ENCODE peak calls at places on chromosomes 2 and 18, in five cellular contexts. R is pancreas, M is A549, U is uterus, F is choroid plexus epithelial cell. H is an unnamed sample.

GRCh38 chr2:24708537-24709152 is 84.5 kb downstream of the PTRHD1 start:
- DNase-seq in F (peak), R (no peak), M (peak), U (no peak), H (no peak)

GRCh38 chr2:5453648-5454390 is 238.4 kb upstream of the SOX11 start:
- DNase-seq in R (no peak), U (no peak), F (peak), M (no peak), H (no peak)

GRCh38 chr18:62157843-62158242 is 29.0 kb downstream of the PIGN start:
- DNase-seq in F (no peak), R (no peak), M (no peak), U (no peak), H (no peak)

GRCh38 chr18:75083761-75084160 is 125.2 kb downstream of the PTGR3 start:
- DNase-seq in U (no peak), F (no peak), M (no peak), R (no peak), H (no peak)

GRCh38 chr18:76459312-76459686 is 35.7 kb downstream of the ZNF516 start:
- DNase-seq in R (no peak), U (no peak), F (no peak), M (no peak), H (no peak)

GRCh38 chr18:28439870-28440269 is 262.9 kb upstream of the CDH2 start:
- DNase-seq in R (no peak), U (no peak), F (peak), M (peak), H (no peak)

GRCh38 chr18:62569081-62569480 is 46.3 kb downstream of the ZCCHC2 start:
- DNase-seq in R (no peak), M (no peak), U (no peak), F (no peak), H (no peak)

GRCh38 chr18:57210711-57211411 is 64.0 kb downstream of the BOD1L2 start:
- DNase-seq in F (no peak), R (no peak), U (no peak), M (peak), H (peak)

GRCh38 chr2:159817278-159817677 is 19.3 kb upstream of the CD302 start:
- DNase-seq in F (no peak), U (no peak), M (no peak), R (no peak), H (no peak)

GRCh38 chr2:45241061-45241561 is 231.9 kb upstream of the SIX2 start:
- DNase-seq in U (no peak), R (no peak), M (no peak), F (peak), H (no peak)

GRCh38 chr2:226788064-226788463 is 11.6 kb downstream of the IRS1 start:
- DNase-seq in R (no peak), F (no peak), M (no peak), U (no peak), H (no peak)

GRCh38 chr18:1846640-1847039 is 724.7 kb downstream of the METTL4 start:
- DNase-seq in M (no peak), R (no peak), F (peak), U (no peak), H (no peak)

GRCh38 chr2:157540102-157540501 is 88.6 kb downstream of the ACVR1C start:
- DNase-seq in R (no peak), U (no peak), M (no peak), F (no peak), H (no peak)

GRCh38 chr18:46630991-46631390 is 26.0 kb downstream of the LOXHD1 start:
- DNase-seq in U (no peak), R (no peak), M (no peak), F (no peak), H (no peak)

GRCh38 chr2:130765464-130765863 is 10.1 kb downstream of the AMER3 start:
- DNase-seq in R (no peak), U (no peak), M (no peak), F (no peak), H (no peak)

GRCh38 chr2:60652822-60653315 is 99.4 kb upstream of the BCL11A start:
- DNase-seq in U (no peak), R (no peak), M (no peak), F (no peak), H (no peak)

GRCh38 chr2:108607706-108608301 is 73.5 kb downstream of the LIMS1 start:
- DNase-seq in U (no peak), R (no peak), F (peak), M (peak), H (peak)

GRCh38 chr2:234957533-234958135 is 5.8 kb downstream of the SH3BP4 start:
- DNase-seq in F (peak), R (no peak), M (no peak), U (no peak), H (no peak)

GRCh38 chr18:7923105-7923504 is 356.0 kb downstream of the PTPRM start:
- DNase-seq in F (no peak), U (no peak), M (no peak), R (no peak), H (peak)

GRCh38 chr2:217223222-217223930 is 363.5 kb upstream of the TNP1 start:
- DNase-seq in U (no peak), F (peak), R (no peak), M (peak), H (peak)

GRCh38 chr2:21820271-21820670 is 696.5 kb downstream of the TDRD15 start:
- DNase-seq in R (no peak), U (no peak), F (peak), M (no peak), H (no peak)

GRCh38 chr18:36594621-36595020 is 234.2 kb downstream of the TPGS2 start:
- DNase-seq in R (no peak), F (no peak), M (no peak), U (no peak), H (no peak)

GRCh38 chr2:101125374-101125773 is 25.8 kb downstream of the TBC1D8 start:
- DNase-seq in R (no peak), F (peak), M (peak), U (no peak), H (no peak)

GRCh38 chr2:73897240-73897583 is 4.4 kb downstream of the ACTG2 start:
- DNase-seq in U (no peak), M (no peak), F (peak), R (no peak), H (no peak)

GRCh38 chr2:132766573-132766972 is 96.6 kb upstream of the LYPD1 start:
- DNase-seq in M (no peak), F (no peak), U (no peak), R (no peak), H (no peak)

GRCh38 chr2:65660340-65660739 is 227.9 kb upstream of the SPRED2 start:
- DNase-seq in F (peak), M (no peak), U (no peak), R (no peak), H (no peak)

GRCh38 chr2:7725132-7725849 is 808.1 kb downstream of the RNF144A start:
- DNase-seq in M (no peak), U (no peak), R (no peak), F (peak), H (no peak)

GRCh38 chr2:136048886-136049832 is 63.7 kb upstream of the DARS1 start:
- DNase-seq in M (no peak), F (no peak), U (no peak), R (no peak), H (no peak)

GRCh38 chr18:23958036-23958435 is 56.5 kb upstream of the TTC39C start:
- DNase-seq in U (peak), F (no peak), R (peak), M (no peak), H (no peak)

GRCh38 chr2:187302619-187303018 is 145.4 kb downstream of the CALCRL start:
- DNase-seq in R (no peak), U (no peak), F (peak), M (no peak), H (no peak)

GRCh38 chr2:66862871-66863650 is 428.1 kb downstream of the MEIS1 start:
- DNase-seq in R (no peak), M (no peak), F (peak), U (peak), H (no peak)

GRCh38 chr2:136125226-136125625 is 7.3 kb upstream of the CXCR4 start:
- DNase-seq in M (no peak), R (no peak), F (no peak), U (no peak), H (no peak)

GRCh38 chr2:219870023-219870422 is 242.6 kb downstream of the SLC4A3 start:
- DNase-seq in U (no peak), F (no peak), M (no peak), R (no peak), H (no peak)

GRCh38 chr2:73451263-73451972 is 65.8 kb downstream of the ALMS1 start:
- DNase-seq in U (no peak), M (no peak), F (no peak), R (no peak), H (no peak)

GRCh38 chr2:157489981-157490380 is 46.1 kb upstream of the CYTIP start:
- DNase-seq in U (no peak), R (no peak), F (no peak), M (no peak), H (no peak)

GRCh38 chr2:94879982-94880377 is 8.8 kb downstream of the TEKT4 start:
- DNase-seq in M (no peak), U (no peak), F (no peak), R (no peak), H (no peak)
- TF ChIP-seq CTCF in M (no peak), U (no peak), F (no peak), R (no peak), H (no peak)

GRCh38 chr2:37291680-37292079 is 33.0 kb downstream of the PRKD3 start:
- DNase-seq in U (no peak), F (no peak), M (no peak), R (no peak), H (no peak)

GRCh38 chr2:37282746-37283145 is 41.9 kb downstream of the PRKD3 start:
- DNase-seq in R (no peak), M (no peak), F (peak), U (no peak), H (no peak)

GRCh38 chr2:37283207-37283606 is 41.4 kb downstream of the PRKD3 start:
- DNase-seq in M (no peak), U (no peak), F (peak), R (no peak), H (no peak)

GRCh38 chr2:37284386-37284785 is 40.2 kb downstream of the PRKD3 start:
- DNase-seq in U (no peak), M (no peak), F (peak), R (no peak), H (no peak)

DNA sequence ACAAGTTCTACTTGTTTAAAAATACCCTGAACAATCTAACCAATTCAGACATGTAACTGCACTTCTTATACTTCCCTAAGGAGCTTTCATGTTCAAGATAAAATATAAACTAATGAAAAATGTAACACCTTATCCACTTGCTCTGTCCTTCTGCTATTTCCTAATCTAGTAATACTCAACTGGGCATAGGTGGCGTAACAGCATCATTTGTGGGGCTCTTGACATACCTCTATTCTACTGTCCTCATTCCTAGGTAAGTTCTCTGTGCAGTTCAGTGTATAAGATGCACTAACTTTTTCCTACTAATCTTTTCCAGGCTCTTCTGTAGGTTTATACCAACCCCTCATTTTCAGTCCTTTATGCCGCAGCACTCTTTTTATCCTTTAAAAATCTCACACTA is 36.7 kb downstream of the PRKD3 start:
- DNase-seq in U (no peak), R (no peak), M (peak), F (peak), H (no peak)
- TF ChIP-seq CTCF in U (no peak), R (no peak), M (peak), F (no peak), H (no peak)

GRCh38 chr2:71530987-71531332 is 77.6 kb downstream of the DYSF start:
- DNase-seq in F (no peak), M (no peak), R (no peak), U (no peak), H (no peak)
- TF ChIP-seq CTCF in F (no peak), M (no peak), R (no peak), U (no peak), H (no peak)

DNA sequence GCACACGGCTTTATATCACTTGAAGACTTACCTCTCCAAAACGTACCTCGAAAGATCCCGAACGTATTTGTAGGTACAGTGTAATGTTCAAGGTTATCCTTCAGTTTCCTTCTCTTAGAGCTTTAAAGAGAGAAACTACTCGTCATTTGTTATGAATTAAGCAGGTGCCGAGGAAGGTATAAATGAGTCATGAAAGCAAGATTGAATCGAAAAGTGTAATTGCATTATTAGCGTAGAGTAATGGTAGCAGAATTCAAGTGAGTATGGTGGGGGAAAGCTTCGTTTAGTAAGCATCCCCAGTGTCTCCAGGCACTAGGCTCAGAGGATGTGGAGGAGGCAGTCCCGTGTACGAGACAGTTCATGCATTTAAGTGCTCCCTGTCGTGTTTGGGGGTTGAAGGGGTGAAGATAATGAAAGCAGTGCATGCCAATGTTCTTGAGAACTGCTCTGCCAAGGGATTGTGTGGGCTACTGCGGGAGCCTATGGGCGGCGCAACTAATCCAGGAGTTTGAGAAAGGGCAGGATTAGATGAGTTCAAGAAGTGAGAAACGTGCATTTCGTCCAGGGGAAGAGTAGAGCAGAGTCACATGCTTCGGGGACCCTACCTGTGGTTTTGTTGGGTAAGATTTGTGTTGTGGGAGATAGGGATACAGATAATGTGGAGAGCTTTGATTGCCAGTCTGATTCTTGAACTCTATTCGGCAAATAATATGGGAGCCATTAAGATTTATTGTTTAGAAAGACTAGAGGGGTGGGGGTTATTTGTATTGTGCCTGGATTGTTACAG is 902 bp downstream of the POLR1B start:
- DNase-seq in U (no peak), M (peak), R (no peak), F (peak), H (peak)
- TF ChIP-seq CTCF in U (no peak), M (peak), R (no peak), F (peak), H (no peak)

DNA sequence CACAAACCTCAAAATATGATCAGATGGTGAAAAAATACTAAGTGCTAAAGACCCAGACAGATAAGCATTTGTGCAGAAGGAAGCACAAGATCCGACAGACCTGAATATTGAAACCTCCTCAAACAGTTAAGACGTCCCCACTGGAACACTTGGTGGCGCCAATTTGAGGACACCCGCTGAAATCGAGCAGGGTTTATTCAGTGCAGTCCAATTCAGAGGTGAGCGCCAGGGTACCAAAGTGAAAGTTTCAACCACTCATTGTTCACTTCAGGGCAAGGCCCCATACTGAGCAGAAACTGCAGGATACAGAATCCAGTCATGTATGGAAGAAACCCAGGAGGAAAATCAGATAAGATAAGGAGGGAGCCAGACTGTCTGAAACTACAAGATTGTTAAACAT is 417.6 kb downstream of the LRRTM4 start:
- DNase-seq in M (no peak), F (peak), R (no peak), U (no peak), H (no peak)
- TF ChIP-seq CTCF in M (no peak), F (no peak), R (no peak), U (no peak), H (no peak)

H was measured in Calu3.